ENCODE peak calls at places on chromosomes 13 and 19, in six cellular contexts. T is tibial nerve, E is heart left ventricle, K is gastrocnemius medialis, W is erythroblast, C is A549. L is an unnamed sample.

GRCh38 chr19:6718741-6719539 is 1.5 kb downstream of the C3 start:
- DNase-seq in T (no peak), C (peak), K (no peak), W (peak), E (no peak), L (no peak)

GRCh38 chr19:29660835-29661234 is 4.4 kb upstream of the PLEKHF1 start:
- DNase-seq in K (no peak), C (no peak), E (no peak), W (no peak), T (no peak), L (no peak)

GRCh38 chr19:39082745-39083598 is 1.2 kb upstream of the ACP7 start:
- DNase-seq in K (no peak), E (no peak), W (no peak), T (no peak), C (no peak), L (no peak)

GRCh38 chr19:12703056-12703455 is 6.6 kb upstream of the FBXW9 start:
- DNase-seq in E (no peak), C (peak), W (peak), T (no peak), K (no peak), L (no peak)

GRCh38 chr13:37407156-37407555 is 191.4 kb downstream of the POSTN start:
- DNase-seq in C (no peak), E (no peak), K (no peak), W (no peak), T (no peak), L (no peak)

GRCh38 chr13:40600145-40600751 is 66.2 kb downstream of the FOXO1 start:
- DNase-seq in C (no peak), T (no peak), W (no peak), K (no peak), E (no peak), L (no peak)

GRCh38 chr19:31390721-31391120 is 41.5 kb upstream of the TSHZ3 start:
- DNase-seq in C (no peak), E (no peak), W (no peak), K (no peak), T (no peak), L (no peak)

GRCh38 chr19:40802300-40803169 is 3.5 kb downstream of the EGLN2 start:
- DNase-seq in K (peak), W (peak), E (peak), T (peak), C (no peak), L (no peak)

GRCh38 chr19:15669440-15669839 is 3.4 kb upstream of the CYP4F12 start:
- DNase-seq in W (no peak), T (no peak), K (no peak), C (no peak), E (no peak), L (no peak)

GRCh38 chr19:48638831-48639381 is 1.7 kb upstream of the DBP start:
- DNase-seq in K (peak), W (no peak), E (peak), T (no peak), C (no peak), L (no peak)

GRCh38 chr19:37718357-37718756 is 1.2 kb downstream of the ZNF607 start:
- DNase-seq in T (no peak), K (no peak), E (no peak), C (no peak), W (no peak), L (no peak)

GRCh38 chr19:55640577-55641375 is at the start of gene ZNF580:
- DNase-seq in E (peak), W (peak), C (peak), K (no peak), T (no peak), L (peak)

GRCh38 chr19:31348416-31349159 is 648 bp downstream of the TSHZ3 start:
- DNase-seq in C (peak), E (peak), T (no peak), K (no peak), W (no peak), L (peak)

GRCh38 chr13:73672492-73672891 is 461.7 kb downstream of the KLF12 start:
- DNase-seq in C (peak), K (no peak), W (no peak), T (no peak), E (no peak), L (no peak)

GRCh38 chr13:113616281-113616906 is 31.8 kb downstream of the TFDP1 start:
- DNase-seq in W (no peak), K (no peak), C (no peak), E (peak), T (no peak), L (no peak)

GRCh38 chr13:26497991-26498423 is 59.5 kb upstream of the WASF3 start:
- DNase-seq in W (no peak), E (no peak), C (no peak), K (no peak), T (no peak), L (no peak)

GRCh38 chr19:11160119-11160768 is 4.7 kb upstream of the SPC24 start:
- DNase-seq in K (no peak), E (no peak), W (no peak), C (no peak), T (no peak), L (no peak)

GRCh38 chr13:74871671-74872070 is 610.3 kb downstream of the TBC1D4 start:
- DNase-seq in W (no peak), C (peak), T (no peak), E (no peak), K (no peak), L (no peak)

GRCh38 chr13:21402586-21403307 is 56.4 kb downstream of the ZDHHC20 start:
- DNase-seq in C (peak), E (no peak), W (no peak), K (no peak), T (no peak), L (no peak)

GRCh38 chr13:58619396-58620113 is 988.0 kb downstream of the PCDH17 start:
- DNase-seq in T (no peak), C (no peak), K (no peak), E (no peak), W (no peak), L (no peak)

GRCh38 chr13:37306778-37307544 is 201.5 kb upstream of the CSNK1A1L start:
- DNase-seq in E (no peak), K (no peak), T (no peak), C (no peak), W (no peak), L (peak)

GRCh38 chr13:71320452-71320851 is 546.6 kb downstream of the DACH1 start:
- DNase-seq in E (no peak), T (no peak), K (no peak), C (peak), W (peak), L (peak)

GRCh38 chr13:79936368-79937136 is 404.4 kb downstream of the SPRY2 start:
- DNase-seq in K (no peak), C (peak), T (no peak), W (no peak), E (peak), L (peak)

GRCh38 chr19:55809381-55810058 is 22.3 kb downstream of the NLRP11 start:
- DNase-seq in W (peak), C (peak), K (peak), T (no peak), E (peak), L (peak)

GRCh38 chr19:32146664-32147063 is 198.7 kb upstream of the ZNF507 start:
- DNase-seq in K (no peak), T (no peak), W (no peak), E (no peak), C (no peak), L (no peak)

GRCh38 chr13:25171517-25172302 is at the start of gene AMER2:
- DNase-seq in T (no peak), E (no peak), K (no peak), C (no peak), W (no peak), L (no peak)

GRCh38 chr13:113465241-113465640 is 12.0 kb upstream of the ADPRHL1 start:
- DNase-seq in T (no peak), W (no peak), C (no peak), K (no peak), E (no peak), L (no peak)

GRCh38 chr19:18603958-18604819 is 2.4 kb downstream of the CRLF1 start:
- DNase-seq in E (no peak), W (no peak), C (no peak), K (no peak), T (no peak), L (no peak)

GRCh38 chr19:47445937-47446402 is 25.7 kb downstream of the SLC8A2 start:
- DNase-seq in T (no peak), E (no peak), K (no peak), W (peak), C (peak), L (no peak)

GRCh38 chr19:392375-392970 is 16.5 kb downstream of the C2CD4C start:
- DNase-seq in K (no peak), C (no peak), W (no peak), E (no peak), T (no peak), L (no peak)

DNA sequence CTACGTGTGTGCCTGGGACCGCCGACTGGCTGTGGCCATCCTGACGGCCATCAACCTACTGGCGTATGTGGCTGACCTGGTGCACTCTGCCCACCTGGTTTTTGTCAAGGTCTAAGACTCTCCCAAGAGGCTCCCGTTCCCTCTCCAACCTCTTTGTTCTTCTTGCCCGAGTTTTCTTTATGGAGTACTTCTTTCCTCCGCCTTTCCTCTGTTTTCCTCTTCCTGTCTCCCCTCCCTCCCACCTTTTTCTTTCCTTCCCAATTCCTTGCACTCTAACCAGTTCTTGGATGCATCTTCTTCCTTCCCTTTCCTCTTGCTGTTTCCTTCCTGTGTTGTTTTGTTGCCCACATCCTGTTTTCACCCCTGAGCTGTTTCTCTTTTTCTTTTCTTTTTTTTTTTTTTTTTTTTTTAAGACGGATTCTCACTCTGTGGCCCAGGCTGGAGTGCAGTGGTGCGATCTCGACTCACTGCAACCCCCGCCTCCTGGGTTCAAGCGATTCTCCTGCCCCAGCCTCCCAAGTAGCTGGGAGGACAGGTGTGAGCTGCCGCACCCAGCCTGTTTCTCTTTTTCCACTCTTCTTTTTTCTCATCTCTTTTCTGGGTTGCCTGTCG is 6.8 kb downstream of the MYADM start:
- DNase-seq in T (no peak), W (no peak), E (no peak), C (no peak), K (no peak), L (no peak)
- TF ChIP-seq POLR2A in T (no peak), W (no peak), E (no peak), C (no peak), K (no peak), L (no peak)

DNA sequence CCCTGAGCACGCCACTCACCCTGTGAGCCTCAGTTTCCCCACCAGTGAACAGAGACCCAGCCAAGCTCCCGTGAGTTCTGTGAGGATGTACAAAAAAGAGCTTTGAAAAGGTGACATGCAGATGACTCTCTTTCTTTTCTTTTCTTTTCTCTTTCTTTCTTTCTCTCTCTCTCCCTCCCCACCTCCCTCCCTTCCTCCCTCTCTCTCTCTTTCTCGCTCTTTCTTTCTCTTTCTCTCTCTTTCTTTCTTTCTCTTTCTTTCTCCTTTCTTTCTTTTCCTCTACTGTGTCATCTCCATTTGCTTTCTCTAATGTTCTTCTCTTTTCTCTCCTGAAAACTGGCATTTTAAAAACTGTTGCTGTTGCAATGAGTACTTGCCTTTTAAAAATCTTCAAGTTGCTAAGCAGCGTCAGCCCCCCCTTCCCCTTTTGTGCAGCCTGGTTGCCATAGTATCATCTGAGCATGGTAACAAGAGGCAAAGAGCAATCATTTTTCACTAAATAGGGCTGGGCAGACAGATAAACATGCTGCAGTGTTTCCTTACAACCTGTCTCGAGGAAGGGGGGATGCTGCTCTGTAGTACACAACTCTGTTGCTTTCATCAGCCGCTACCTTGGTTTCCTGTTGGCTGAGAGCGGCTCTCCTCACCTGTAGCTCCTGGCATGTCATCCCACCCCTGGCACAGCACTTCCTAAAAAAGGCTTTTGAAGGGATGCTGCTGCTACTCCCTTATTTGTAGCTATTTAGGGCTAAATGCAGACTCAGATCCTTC is 108.7 kb upstream of the MBNL2 start:
- DNase-seq in W (no peak), T (no peak), C (no peak), K (no peak), E (no peak), L (no peak)
- TF ChIP-seq POLR2A in W (no peak), T (no peak), C (no peak), K (no peak), E (no peak), L (no peak)

GRCh38 chr19:8529369-8530006 is 15.5 kb upstream of the ZNF414 start:
- DNase-seq in W (no peak), E (no peak), K (no peak), C (no peak), T (no peak), L (no peak)

GRCh38 chr19:8528500-8528899 is 14.5 kb upstream of the ZNF414 start:
- DNase-seq in E (no peak), W (no peak), C (no peak), K (no peak), T (no peak), L (no peak)

GRCh38 chr19:8530061-8530679 is 16.2 kb upstream of the ZNF414 start:
- DNase-seq in W (no peak), E (no peak), C (no peak), T (no peak), K (no peak), L (no peak)

GRCh38 chr19:8525401-8525684 is 11.4 kb upstream of the ZNF414 start:
- DNase-seq in W (no peak), E (no peak), K (no peak), T (no peak), C (no peak), L (no peak)

DNA sequence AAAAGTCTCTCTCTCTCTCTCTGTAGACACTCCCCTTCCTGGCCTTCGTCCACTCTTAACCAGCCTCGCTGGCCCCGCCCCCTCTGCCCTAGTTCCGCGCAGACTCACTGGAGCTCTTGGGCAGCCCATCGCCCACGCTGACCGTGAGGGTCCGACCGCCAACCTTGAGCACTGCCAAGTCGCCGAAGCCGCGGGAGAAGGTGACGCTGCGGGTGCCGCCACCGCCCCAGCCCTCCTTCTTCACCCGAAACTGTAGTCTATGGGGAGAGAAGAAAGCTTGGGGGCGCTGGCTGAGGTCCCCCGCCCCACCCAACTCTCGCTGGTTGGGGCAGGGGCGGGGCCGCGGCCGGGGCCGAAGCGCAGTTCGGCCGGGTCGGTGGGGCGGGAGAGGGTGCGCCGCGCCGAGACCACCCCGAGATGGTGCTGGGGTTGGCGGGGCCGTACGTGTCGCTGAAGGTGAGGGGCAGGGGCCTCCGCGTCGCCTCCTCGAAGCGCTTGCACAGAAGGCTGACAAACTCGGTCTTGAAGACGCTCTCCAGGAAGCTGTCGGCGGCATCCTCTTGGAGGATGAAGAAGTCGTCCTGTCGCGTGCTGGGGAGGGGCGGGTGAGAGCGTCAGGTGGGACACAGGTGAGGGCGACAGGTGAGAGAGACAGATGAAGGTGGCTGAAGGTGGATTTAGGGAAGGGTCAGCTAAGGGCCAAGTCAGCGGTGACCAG is 12.5 kb upstream of the ZNF414 start:
- DNase-seq in E (peak), W (no peak), T (peak), K (peak), C (peak), L (peak)
- TF ChIP-seq POLR2A in E (peak), W (no peak), T (peak), K (no peak), C (peak), L (peak)

GRCh38 chr19:4441994-4442845 is 15.4 kb downstream of the UBXN6 start:
- DNase-seq in W (no peak), K (no peak), E (no peak), T (no peak), C (no peak), L (no peak)
- TF ChIP-seq POLR2A in W (no peak), K (no peak), E (no peak), T (no peak), C (no peak), L (no peak)

DNA sequence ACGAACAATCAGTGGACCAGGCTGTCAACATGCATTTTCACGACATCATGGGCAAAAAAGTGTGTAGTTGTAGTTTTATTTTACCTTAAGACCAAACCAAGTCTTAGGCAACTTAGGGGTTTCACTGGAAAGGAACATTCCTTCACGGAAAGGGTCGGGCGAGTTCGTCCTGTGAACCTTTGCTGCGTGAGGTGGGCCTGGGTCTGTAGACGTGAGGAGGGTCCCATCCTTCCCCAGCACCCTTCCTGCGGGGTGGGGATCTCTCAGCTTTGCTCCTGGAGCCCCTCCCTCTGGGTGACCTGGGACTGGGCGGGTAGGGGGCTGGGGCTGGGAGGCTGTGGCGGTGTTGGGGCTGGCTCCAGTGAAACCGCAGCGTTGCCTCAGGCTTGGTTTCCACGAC is 12.3 kb upstream of the RPS15 start:
- DNase-seq in C (no peak), K (no peak), W (no peak), E (no peak), T (no peak), L (no peak)
- TF ChIP-seq POLR2A in C (no peak), K (no peak), W (no peak), E (no peak), T (no peak), L (no peak)

DNA sequence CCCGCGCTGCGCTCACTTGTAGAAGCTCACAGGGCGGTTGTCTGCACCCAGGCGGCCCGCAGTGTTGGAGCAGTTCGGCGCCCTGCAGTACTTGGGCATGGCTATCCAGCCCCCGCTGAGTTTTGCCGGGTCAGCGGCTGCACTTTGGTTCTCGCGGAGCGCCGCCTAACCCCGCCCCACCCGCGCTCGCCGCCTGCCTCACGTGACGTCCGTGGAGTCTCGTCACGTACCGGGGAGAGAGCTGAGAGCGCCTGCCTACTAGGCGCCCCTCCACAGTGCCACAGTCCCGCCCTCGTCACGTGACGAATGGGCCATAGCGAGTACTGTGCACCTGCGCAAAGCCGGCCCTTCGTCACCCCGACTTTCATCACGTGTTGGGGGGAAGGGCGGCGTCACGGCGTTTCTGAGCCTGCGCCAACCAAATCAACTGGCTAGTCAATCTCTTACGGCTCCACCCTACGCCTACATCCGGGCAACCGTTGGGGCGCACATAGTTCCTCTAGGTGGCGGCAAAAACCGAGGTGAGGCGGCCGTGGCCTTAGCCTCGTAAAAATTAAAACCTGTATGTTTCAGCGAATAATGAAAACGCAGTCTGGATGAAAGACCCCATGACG is at the start of gene THAP8:
- DNase-seq in T (peak), K (peak), E (peak), W (peak), C (peak), L (peak)
- TF ChIP-seq POLR2A in T (peak), K (peak), E (peak), W (peak), C (peak), L (peak)

L was measured in H54.